ENCODE peak calls at places on chromosomes 6 and 20, in eight cellular contexts. P is bronchial epithelial cell; E is astrocyte of the cerebellum; V is mucosa of gallbladder; G is dorsolateral prefrontal cortex; D is HTR-8/SVneo; B is CD8-positive, alpha-beta T cell; H is WERI-Rb-1. S is an unnamed sample.

GRCh38 chr6:166619912-166620311 is 7.1 kb downstream of the RPS6KA2 start:
- DNase-seq in P (peak), E (peak), V (peak), G (no peak), D (peak), B (no peak), H (no peak), S (no peak)

GRCh38 chr6:149922642-149923326 is at the start of gene RAET1G:
- DNase-seq in P (peak), E (peak), V (peak), G (peak), D (peak), B (peak), H (peak), S (peak)

GRCh38 chr6:80003841-80004198 is 629 bp upstream of the TTK start:
- DNase-seq in P (no peak), E (no peak), V (peak), G (peak), D (peak), B (no peak), H (peak), S (no peak)

GRCh38 chr6:157670466-157671186 is 152.4 kb upstream of the SNX9 start:
- DNase-seq in P (no peak), E (no peak), V (no peak), G (no peak), D (no peak), B (peak), H (no peak), S (no peak)

GRCh38 chr6:30443657-30444450 is 45.5 kb upstream of the HLA-E start:
- DNase-seq in P (peak), E (no peak), V (no peak), G (no peak), D (no peak), B (no peak), H (no peak), S (no peak)

GRCh38 chr6:80464901-80465300 is 358.4 kb downstream of the BCKDHB start:
- DNase-seq in P (no peak), E (no peak), V (no peak), G (no peak), D (no peak), B (no peak), H (no peak), S (no peak)

GRCh38 chr20:57053067-57053466 is 213.4 kb downstream of the BMP7 start:
- DNase-seq in P (no peak), E (no peak), V (no peak), G (no peak), D (no peak), B (no peak), H (no peak), S (no peak)

GRCh38 chr6:21741221-21742109 is 147.9 kb downstream of the SOX4 start:
- DNase-seq in P (no peak), E (no peak), V (no peak), G (no peak), D (no peak), B (no peak), H (no peak), S (no peak)

GRCh38 chr6:88662163-88662580 is 301.2 kb downstream of the RNGTT start:
- DNase-seq in P (no peak), E (no peak), V (peak), G (no peak), D (no peak), B (no peak), H (no peak), S (no peak)